ENCODE peak calls at places on chromosome 1, in ten cellular contexts. J is pancreas; F is CD4-positive, alpha-beta T cell; B is Panc1; L is upper lobe of right lung; R is fibroblast of lung; G is cardiac muscle cell; V is tibial artery; Q is CD8-positive, alpha-beta T cell; M is mammary epithelial cell. K is an unnamed sample.

GRCh38 chr1:193118194-193118593 is 3.6 kb upstream of the CDC73 start:
- DNase-seq in J (no peak), F (no peak), B (no peak), L (no peak), R (no peak), G (no peak), V (no peak), Q (no peak), M (no peak), K (no peak)

GRCh38 chr1:158145173-158145719 is 35.4 kb upstream of the CD1D start:
- DNase-seq in J (peak; percentile 74), F (no peak), B (no peak), L (no peak), R (peak; percentile 41), G (no peak), V (no peak), Q (no peak), M (peak; percentile 87), K (no peak)

GRCh38 chr1:167511374-167511986 is 6.8 kb downstream of the CD247 start:
- DNase-seq in J (no peak), F (no peak), B (no peak), L (no peak), R (no peak), G (no peak), V (no peak), Q (no peak), M (no peak), K (no peak)

GRCh38 chr1:244851546-244852231 is 12.7 kb downstream of the HNRNPU start:
- DNase-seq in J (no peak), F (no peak), B (no peak), L (no peak), R (no peak), G (no peak), V (no peak), Q (no peak), M (no peak), K (no peak)

GRCh38 chr1:189313488-189313887 is 1164.2 kb downstream of the BRINP3 start:
- DNase-seq in J (no peak), F (no peak), B (no peak), L (no peak), R (no peak), G (no peak), V (no peak), Q (no peak), M (no peak), K (no peak)

GRCh38 chr1:219489636-219490035 is 123.3 kb downstream of the ZC3H11B start:
- DNase-seq in J (no peak), F (no peak), B (no peak), L (no peak), R (no peak), G (no peak), V (no peak), Q (no peak), M (no peak), K (no peak)

GRCh38 chr1:177368255-177368654 is 197.5 kb downstream of the BRINP2 start:
- DNase-seq in J (no peak), F (no peak), B (no peak), L (no peak), R (no peak), G (no peak), V (no peak), Q (no peak), M (peak; percentile 48), K (no peak)

GRCh38 chr1:83761084-83761760 is 237.7 kb downstream of the TTLL7 start:
- DNase-seq in J (no peak), F (no peak), B (no peak), L (no peak), R (no peak), G (peak; percentile 9), V (no peak), Q (no peak), M (no peak), K (no peak)

GRCh38 chr1:10065760-10066159 is 33.0 kb downstream of the UBE4B start:
- DNase-seq in J (no peak), F (no peak), B (no peak), L (no peak), R (no peak), G (no peak), V (no peak), Q (no peak), M (no peak), K (no peak)

GRCh38 chr1:15326691-15327530 is 79.9 kb downstream of the FHAD1 start:
- DNase-seq in J (no peak), F (no peak), B (no peak), L (no peak), R (peak; percentile 27), G (no peak), V (no peak), Q (no peak), M (no peak), K (no peak)

GRCh38 chr1:239987103-239987745 is 104.5 kb upstream of the FMN2 start:
- DNase-seq in J (peak; percentile 39), F (no peak), B (no peak), L (no peak), R (peak; percentile 70), G (peak; percentile 62), V (peak; percentile 46), Q (no peak), M (peak; percentile 5), K (no peak)

GRCh38 chr1:2174348-2175054 is 20.1 kb downstream of the FAAP20 start:
- DNase-seq in J (no peak), F (no peak), B (peak; percentile 25), L (no peak), R (peak; percentile 58), G (peak; percentile 77), V (peak; percentile 64), Q (peak; percentile 41), M (peak; percentile 40), K (peak; percentile 83)

DNA sequence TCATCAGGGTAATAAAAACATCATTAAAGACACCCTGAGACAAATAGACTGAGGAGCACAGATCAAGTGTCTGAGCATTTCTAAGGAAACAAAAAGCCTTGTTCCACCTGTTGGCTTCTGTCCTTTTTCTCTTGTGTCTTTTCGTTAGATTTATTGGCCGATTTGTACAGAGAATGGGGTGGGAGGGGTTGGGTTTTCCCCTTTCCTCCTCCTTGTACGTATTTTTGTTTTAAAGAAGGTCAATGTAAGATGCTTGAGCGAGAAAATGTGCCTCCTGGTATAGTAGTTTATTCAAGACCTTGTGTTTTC is 1.2 kb downstream of the BCL9 start:
- DNase-seq in J (no peak), F (no peak), B (no peak), L (no peak), R (peak; percentile 3), G (no peak), V (no peak), Q (no peak), M (no peak), K (no peak)
- H3K27ac ChIP-seq in J (no peak overlapping the region), F (peak overlapping the region; percentile 64), B (peak overlapping the region; percentile 92), L (peak overlapping the region; percentile 91), R (no peak overlapping the region), G (peak overlapping the region; percentile 94), V (peak overlapping the region; percentile 96), Q (peak overlapping the region; percentile 50), M (no peak overlapping the region), K (no peak overlapping the region)

DNA sequence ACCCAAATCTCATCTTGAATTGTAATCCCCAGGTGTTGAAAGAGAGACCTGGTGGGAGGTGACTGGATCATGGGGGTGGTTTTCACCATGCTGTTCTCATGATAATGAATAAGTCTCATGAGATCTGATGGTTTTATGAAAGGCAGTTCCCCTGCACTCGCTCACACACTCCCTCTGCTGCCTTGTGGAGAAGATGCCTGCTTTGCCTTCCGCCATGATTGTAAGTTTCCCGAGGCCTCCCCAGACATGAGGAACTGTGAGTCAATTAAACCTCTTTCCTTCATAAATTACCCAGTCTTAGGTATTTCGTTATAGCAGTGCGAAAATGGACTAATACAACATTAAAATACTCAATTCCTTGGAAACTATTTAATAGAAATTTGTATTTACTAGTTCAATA is 99.2 kb downstream of the PROX1 start:
- DNase-seq in J (no peak), F (no peak), B (no peak), L (no peak), R (no peak), G (no peak), V (no peak), Q (no peak), M (no peak), K (no peak)
- TF ChIP-seq CTCF in J (no peak), F (no peak), B (peak; percentile 27), L (no peak), R (no peak), G (no peak), V (no peak), Q (no peak), M (no peak), K (no peak)

GRCh38 chr1:214641214-214641895 is 38.4 kb downstream of the CENPF start:
- DNase-seq in J (no peak), F (no peak), B (no peak), L (no peak), R (no peak), G (no peak), V (no peak), Q (no peak), M (no peak), K (no peak)

GRCh38 chr1:214648776-214649175 is 45.8 kb downstream of the CENPF start:
- DNase-seq in J (no peak), F (no peak), B (no peak), L (no peak), R (no peak), G (no peak), V (no peak), Q (no peak), M (no peak), K (no peak)

GRCh38 chr1:214650664-214651063 is 47.7 kb downstream of the CENPF start:
- DNase-seq in J (no peak), F (no peak), B (no peak), L (no peak), R (no peak), G (no peak), V (no peak), Q (no peak), M (no peak), K (no peak)

GRCh38 chr1:214643032-214643431 is 40.0 kb downstream of the CENPF start:
- DNase-seq in J (no peak), F (no peak), B (no peak), L (no peak), R (no peak), G (no peak), V (no peak), Q (no peak), M (no peak), K (no peak)

DNA sequence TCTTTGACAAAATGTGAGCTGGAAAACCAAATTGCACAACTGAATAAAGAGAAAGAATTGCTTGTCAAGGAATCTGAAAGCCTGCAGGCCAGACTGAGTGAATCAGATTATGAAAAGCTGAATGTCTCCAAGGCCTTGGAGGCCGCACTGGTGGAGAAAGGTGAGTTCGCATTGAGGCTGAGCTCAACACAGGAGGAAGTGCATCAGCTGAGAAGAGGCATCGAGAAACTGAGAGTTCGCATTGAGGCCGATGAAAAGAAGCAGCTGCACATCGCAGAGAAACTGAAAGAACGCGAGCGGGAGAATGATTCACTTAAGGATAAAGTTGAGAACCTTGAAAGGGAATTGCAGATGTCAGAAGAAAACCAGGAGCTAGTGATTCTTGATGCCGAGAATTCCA is 42.7 kb downstream of the CENPF start:
- DNase-seq in J (no peak), F (no peak), B (no peak), L (no peak), R (no peak), G (no peak), V (no peak), Q (no peak), M (no peak), K (no peak)
- H3K27ac ChIP-seq in J (no peak overlapping the region), F (no peak overlapping the region), B (no peak overlapping the region), L (no peak overlapping the region), R (no peak overlapping the region), G (no peak overlapping the region), V (no peak overlapping the region), Q (no peak overlapping the region), M (no peak overlapping the region), K (no peak overlapping the region)

GRCh38 chr1:205939690-205940330 is 3.4 kb downstream of the SLC26A9 start:
- DNase-seq in J (peak; percentile 74), F (no peak), B (no peak), L (peak; percentile 78), R (no peak), G (peak; percentile 63), V (no peak), Q (no peak), M (no peak), K (no peak)
- TF ChIP-seq CTCF in J (no peak), F (no peak), B (no peak), L (peak; percentile 12), R (no peak), G (peak; percentile 9), V (no peak), Q (no peak), M (peak; percentile 11), K (no peak)

K was measured in coronary artery.